ENCODE peak calls at places on chromosome 13, in seven cellular contexts. C, K, E, H, A, R and B are unnamed samples.

GRCh38 chr13:95644611-95645052 is at the start of gene DZIP1:
- DNase-seq in C (peak), H (peak), E (no peak), K (peak), R (no peak), A (peak), B (peak)

GRCh38 chr13:26221721-26222522 is at the start of gene RNF6:
- DNase-seq in E (peak), K (peak), C (peak), A (peak), H (peak), R (peak), B (peak)

GRCh38 chr13:46552302-46552680 is 679 bp upstream of the LRCH1 start:
- DNase-seq in R (no peak), K (no peak), C (no peak), E (no peak), A (no peak), H (no peak), B (no peak)

GRCh38 chr13:20901668-20902437 is 693 bp downstream of the XPO4 start:
- DNase-seq in K (peak), A (no peak), R (no peak), C (peak), E (no peak), H (peak), B (peak)

GRCh38 chr13:21009036-21009435 is 52.4 kb downstream of the LATS2 start:
- DNase-seq in E (no peak), C (no peak), H (no peak), K (no peak), R (no peak), A (no peak), B (no peak)

GRCh38 chr13:39840201-39840600 is 184.7 kb downstream of the COG6 start:
- DNase-seq in C (no peak), R (no peak), H (no peak), A (no peak), K (peak), E (no peak), B (no peak)

GRCh38 chr13:102555914-102556553 is 40.8 kb upstream of the TPP2 start:
- DNase-seq in C (peak), A (peak), E (no peak), K (peak), R (no peak), H (no peak), B (peak)

GRCh38 chr13:34156841-34157365 is 339.0 kb downstream of the RFC3 start:
- DNase-seq in C (peak), E (peak), K (peak), H (peak), R (no peak), A (peak), B (peak)